ENCODE peak calls at places on chromosomes 6 and 20, in five cellular contexts. R is GM23248, X is MM.1S, V is GM23338, Q is OCI-LY7. L is an unnamed sample.

GRCh38 chr6:104527311-104527710 is 332.4 kb downstream of the HACE1 start:
- DNase-seq in Q (no peak), R (no peak), X (no peak), V (no peak), L (no peak)

GRCh38 chr20:63639093-63639860 is 12.4 kb upstream of the GMEB2 start:
- DNase-seq in R (no peak), X (no peak), V (no peak), Q (peak), L (no peak)

GRCh38 chr20:23629017-23629541 is 8.7 kb downstream of the CST3 start:
- DNase-seq in V (no peak), R (peak), X (no peak), Q (no peak), L (peak)

GRCh38 chr6:17224056-17224455 is 57.1 kb upstream of the RBM24 start:
- DNase-seq in X (no peak), V (no peak), Q (no peak), R (peak), L (no peak)

GRCh38 chr6:119148102-119148824 is 69.8 kb upstream of the FAM184A start:
- DNase-seq in Q (peak), X (peak), V (peak), R (peak), L (peak)

GRCh38 chr6:19838442-19839236 is 1.5 kb downstream of the ID4 start:
- DNase-seq in Q (peak), R (peak), X (no peak), V (peak), L (peak)

GRCh38 chr20:60052322-60052721 is 94.1 kb downstream of the CDH26 start:
- DNase-seq in R (no peak), Q (no peak), V (no peak), X (no peak), L (no peak)

GRCh38 chr6:29919506-29919905 is 22.8 kb upstream of the HLA-A start:
- DNase-seq in R (no peak), X (no peak), V (no peak), Q (no peak), L (no peak)

GRCh38 chr6:167575201-167575696 is 250.4 kb downstream of the TTLL2 start:
- DNase-seq in V (no peak), R (no peak), Q (no peak), X (no peak), L (no peak)

GRCh38 chr20:33392016-33392415 is 9.3 kb downstream of the CDK5RAP1 start:
- DNase-seq in Q (no peak), R (peak), V (no peak), X (no peak), L (no peak)

GRCh38 chr6:20708367-20709124 is 174.3 kb downstream of the CDKAL1 start:
- DNase-seq in R (no peak), V (no peak), Q (no peak), X (no peak), L (no peak)

GRCh38 chr6:53294611-53295010 is 54.1 kb downstream of the ELOVL5 start:
- DNase-seq in V (no peak), R (peak), Q (no peak), X (no peak), L (no peak)

GRCh38 chr6:105192707-105193465 is 13.1 kb upstream of the POPDC3 start:
- DNase-seq in Q (no peak), X (no peak), R (peak), V (no peak), L (peak)

GRCh38 chr6:156045416-156045815 is 589.8 kb upstream of the NOX3 start:
- DNase-seq in X (no peak), V (no peak), Q (no peak), R (no peak), L (no peak)

GRCh38 chr6:85449818-85450577 is at the start of gene NT5E:
- DNase-seq in Q (no peak), V (peak), R (peak), X (peak), L (peak)

GRCh38 chr6:157999100-158000051 is 17.7 kb downstream of the SYNJ2 start:
- DNase-seq in R (no peak), V (no peak), Q (no peak), X (no peak), L (no peak)

GRCh38 chr20:59568509-59569024 is 35.8 kb upstream of the PHACTR3 start:
- DNase-seq in R (no peak), Q (no peak), X (no peak), V (no peak), L (no peak)

GRCh38 chr6:104750449-104750848 is 109.3 kb downstream of the HACE1 start:
- DNase-seq in X (no peak), Q (no peak), R (no peak), V (no peak), L (no peak)

GRCh38 chr6:137798846-137799245 is 68.2 kb upstream of the TNFAIP3 start:
- DNase-seq in R (no peak), V (no peak), Q (no peak), X (no peak), L (no peak)

GRCh38 chr6:28208180-28208659 is 16.9 kb upstream of the ZSCAN9 start:
- DNase-seq in V (peak), Q (no peak), X (no peak), R (peak), L (no peak)

GRCh38 chr6:46491789-46492547 is 719 bp upstream of the RCAN2 start:
- DNase-seq in R (peak), Q (peak), V (peak), X (no peak), L (peak)

GRCh38 chr6:151445482-151445881 is 6.4 kb downstream of the RMND1 start:
- DNase-seq in R (peak), X (no peak), V (no peak), Q (no peak), L (no peak)

GRCh38 chr6:46921731-46922130 is at the start of gene ADGRF5:
- DNase-seq in V (no peak), Q (no peak), R (no peak), X (no peak), L (no peak)

GRCh38 chr6:154951400-154952200 is 43.5 kb upstream of the TIAM2 start:
- DNase-seq in V (no peak), Q (peak), X (no peak), R (no peak), L (peak)

GRCh38 chr20:719816-720215 is 44.2 kb upstream of the SCRT2 start:
- DNase-seq in Q (no peak), V (no peak), R (no peak), X (no peak), L (no peak)

GRCh38 chr6:54107470-54107869 is 3.8 kb upstream of the MLIP start:
- DNase-seq in X (no peak), Q (no peak), V (no peak), R (no peak), L (no peak)

GRCh38 chr6:63839485-63839884 is 203.9 kb downstream of the PHF3 start:
- DNase-seq in R (no peak), Q (no peak), X (no peak), V (no peak), L (no peak)

GRCh38 chr6:169157474-169158181 is 96.0 kb downstream of the THBS2 start:
- DNase-seq in Q (no peak), R (no peak), V (no peak), X (no peak), L (no peak)

GRCh38 chr20:15375836-15376235 is 1038.4 kb upstream of the FLRT3 start:
- DNase-seq in X (no peak), R (no peak), V (no peak), Q (no peak), L (no peak)

GRCh38 chr20:49865559-49865958 is 49.8 kb downstream of the SPATA2 start:
- DNase-seq in Q (no peak), R (peak), X (no peak), V (no peak), L (no peak)

GRCh38 chr20:1154734-1155133 is 30.0 kb downstream of the TMEM74B start:
- DNase-seq in V (no peak), Q (no peak), X (no peak), R (no peak), L (no peak)

GRCh38 chr6:5540375-5540774 is 279.1 kb downstream of the FARS2 start:
- DNase-seq in V (no peak), Q (no peak), R (peak), X (no peak), L (no peak)

GRCh38 chr6:8192067-8192466 is 89.7 kb upstream of the EEF1E1 start:
- DNase-seq in V (peak), Q (no peak), X (no peak), R (no peak), L (no peak)

GRCh38 chr6:165487950-165488349 is 175.1 kb downstream of the PDE10A start:
- DNase-seq in Q (no peak), V (no peak), R (no peak), X (no peak), L (peak)

GRCh38 chr20:2838847-2839671 is 1.4 kb downstream of the PCED1A start:
- DNase-seq in X (no peak), V (no peak), R (no peak), Q (no peak), L (no peak)

GRCh38 chr20:59830107-59831023 is 103.1 kb downstream of the SYCP2 start:
- DNase-seq in Q (no peak), R (no peak), X (no peak), V (no peak), L (peak)

GRCh38 chr6:90397929-90398674 is 101.5 kb upstream of the BACH2 start:
- DNase-seq in R (no peak), V (no peak), Q (no peak), X (peak), L (peak)

GRCh38 chr6:24520929-24521546 is 26.3 kb downstream of the ALDH5A1 start:
- DNase-seq in R (peak), X (peak), Q (peak), V (peak), L (peak)

GRCh38 chr6:162442675-162443074 is 284.9 kb downstream of the PRKN start:
- DNase-seq in R (no peak), V (peak), X (no peak), Q (peak), L (no peak)

DNA sequence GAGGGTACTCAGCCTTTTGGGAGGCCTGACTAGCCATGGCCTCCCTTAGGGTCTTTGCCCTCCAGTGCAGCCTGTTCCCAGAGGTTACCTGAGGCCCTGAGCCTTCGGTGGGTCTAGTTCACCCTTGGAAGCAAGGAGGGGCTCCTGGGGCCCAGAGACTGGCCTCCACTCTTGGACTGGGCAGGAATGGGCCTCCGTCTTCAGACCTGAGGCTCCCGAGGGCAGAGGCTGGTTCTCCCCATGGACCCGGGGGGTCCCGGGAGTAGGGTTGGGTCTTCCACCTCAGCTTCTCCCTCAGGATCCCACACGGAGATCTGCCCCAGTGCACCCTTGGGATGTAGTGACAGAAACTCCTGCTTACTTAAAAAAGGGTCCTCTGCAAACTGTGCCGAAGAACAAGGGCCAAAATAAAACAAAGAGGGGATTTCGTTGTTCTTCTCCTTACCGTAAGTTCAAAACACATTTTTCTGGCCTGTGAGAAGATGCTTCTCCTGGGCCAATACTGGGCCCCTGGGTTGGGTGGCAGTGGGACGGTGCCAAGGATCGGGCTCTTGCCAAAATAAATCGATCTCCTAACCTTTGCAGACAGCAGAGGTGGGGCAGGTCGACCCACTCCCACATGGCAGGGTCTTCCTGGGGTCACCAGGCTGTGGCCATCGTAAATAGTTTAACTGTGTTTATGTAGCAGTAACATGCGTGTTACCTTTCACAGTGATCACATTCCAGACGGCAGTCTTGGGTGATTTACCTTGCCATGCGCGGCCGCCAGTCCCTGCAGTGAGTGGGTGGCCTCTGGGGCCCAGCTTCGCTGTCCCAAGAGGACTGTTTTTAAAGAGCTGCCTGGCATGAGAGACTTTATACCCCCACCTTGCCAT is 151.8 kb downstream of the VEGFA start:
- DNase-seq in X (no peak), R (no peak), Q (no peak), V (no peak), L (no peak)
- TF ChIP-seq EZH2phosphoT487 in X (no peak), R (no peak), Q (no peak), V (no peak), L (no peak)

DNA sequence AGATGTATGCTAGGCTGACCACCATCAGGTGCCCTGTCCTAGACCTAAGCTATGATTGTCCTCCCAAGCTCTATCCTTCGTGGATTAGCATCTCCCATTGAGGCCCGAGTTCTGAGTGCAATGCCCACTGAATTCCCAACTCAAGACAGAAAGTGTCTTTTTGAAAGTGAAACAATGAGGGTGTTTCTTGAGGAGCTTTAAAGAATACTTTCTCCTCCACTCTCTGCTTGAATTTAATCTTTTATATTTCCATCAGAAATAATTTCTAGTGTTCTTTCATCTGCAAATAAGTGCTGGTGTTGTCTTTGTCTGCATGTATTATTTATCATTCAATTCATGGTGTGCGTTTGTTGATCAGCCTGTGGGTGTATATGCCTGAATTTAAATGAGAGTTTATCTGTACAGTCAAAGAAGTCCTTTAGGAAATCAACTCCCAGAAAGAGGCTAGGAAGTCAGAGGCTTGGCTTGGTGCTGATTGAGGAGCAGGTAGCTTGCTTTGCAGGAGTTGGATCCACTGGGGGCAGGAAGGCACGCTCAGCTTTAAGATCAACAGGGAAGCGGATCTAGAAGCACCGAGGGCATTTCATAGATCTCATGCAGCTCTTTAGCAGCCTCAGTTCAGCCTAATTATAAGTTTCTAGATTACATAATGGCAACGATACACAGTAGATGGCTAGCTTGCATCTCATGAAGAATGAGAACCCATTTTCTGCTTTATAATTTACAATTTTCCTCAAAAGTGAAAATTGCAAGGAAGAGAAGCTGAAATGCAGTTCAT is 36.0 kb upstream of the CCN6 start:
- DNase-seq in V (no peak), X (no peak), Q (no peak), R (no peak), L (no peak)
- H3K4me3 ChIP-seq in V (no peak), X (no peak), Q (no peak), R (no peak), L (no peak)

GRCh38 chr20:57783196-57783595 is 73.4 kb upstream of the PMEPA1 start:
- DNase-seq in X (no peak), Q (no peak), V (no peak), R (no peak), L (no peak)

GRCh38 chr20:57783956-57784837 is 74.4 kb upstream of the PMEPA1 start:
- DNase-seq in X (no peak), V (no peak), Q (no peak), R (peak), L (no peak)

GRCh38 chr20:57781901-57782300 is 72.1 kb upstream of the PMEPA1 start:
- DNase-seq in V (no peak), Q (no peak), X (no peak), R (no peak), L (no peak)

GRCh38 chr20:57780906-57781305 is 71.1 kb upstream of the PMEPA1 start:
- DNase-seq in V (no peak), X (no peak), Q (no peak), R (no peak), L (no peak)

GRCh38 chr20:57782631-57783041 is 72.8 kb upstream of the PMEPA1 start:
- DNase-seq in Q (no peak), R (no peak), X (no peak), V (no peak), L (no peak)
- TF ChIP-seq EZH2phosphoT487 in Q (no peak), R (no peak), X (no peak), V (no peak), L (no peak)

GRCh38 chr6:41723178-41723935 is 12.1 kb downstream of the TFEB start:
- DNase-seq in X (no peak), V (peak), Q (peak), R (peak), L (peak)
- H3K4me3 ChIP-seq in X (no peak), V (no peak), Q (peak), R (no peak), L (no peak)

DNA sequence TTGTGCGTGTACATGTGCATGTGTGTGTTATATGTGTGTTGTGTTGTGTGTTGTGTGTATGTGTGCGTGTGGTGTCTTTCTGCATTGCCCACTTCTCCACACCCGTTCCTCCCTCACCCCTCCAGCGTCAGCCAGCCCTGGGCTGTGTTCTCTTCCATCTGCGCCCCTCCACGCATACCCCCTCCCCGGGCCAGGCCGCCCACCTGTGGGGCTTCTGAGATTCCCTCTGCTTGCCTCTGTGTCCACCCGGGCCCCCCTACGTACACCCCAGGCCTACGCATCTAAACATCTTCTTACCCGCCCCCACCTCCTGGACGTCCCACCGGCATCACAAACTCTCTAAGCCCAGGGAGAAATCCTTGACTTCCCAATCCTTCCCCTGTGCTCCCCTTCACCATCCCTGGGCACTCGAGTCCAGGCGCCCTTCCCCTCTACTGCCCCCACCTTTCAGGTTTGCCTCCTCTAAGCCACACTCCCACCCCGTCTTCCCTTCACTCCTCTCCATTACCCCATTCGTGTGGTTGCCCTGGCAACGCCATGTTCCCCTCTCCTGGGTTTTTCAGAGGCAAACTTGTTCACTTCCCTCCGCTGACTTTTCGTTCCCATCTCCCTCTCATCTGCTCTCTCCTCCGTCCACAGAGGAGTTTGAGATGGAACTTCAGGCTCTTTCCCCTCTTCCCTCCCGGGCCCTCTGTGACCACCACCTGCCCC is 81.7 kb upstream of the NNAT start:
- DNase-seq in X (no peak), V (peak), R (no peak), Q (no peak), L (no peak)
- TF ChIP-seq EZH2phosphoT487 in X (no peak), V (no peak), R (no peak), Q (no peak), L (no peak)

L was measured in PC-3.